ENCODE peak calls at places on chromosome 5, in seven cellular contexts. One of them, this sample, is unnamed.
A peak's percentile ranks its signal among the peaks of the same experiment; 100 is the strongest.

GRCh38 chr5:127820910-127821553 is 117.8 kb downstream of the CCDC192 start:
- DNase-seq in spleen: no peak
- DNase-seq in H1: no peak
- DNase-seq in K562: no peak
- DNase-seq in HepG2: peak; percentile 10
- DNase-seq in sigmoid colon: no peak
- DNase-seq in stomach: no peak
- DNase-seq in this sample: no peak

GRCh38 chr5:58759745-58760144 is 176.9 kb downstream of the RAB3C start:
- DNase-seq in spleen: no peak
- DNase-seq in H1: no peak
- DNase-seq in K562: no peak
- DNase-seq in HepG2: no peak
- DNase-seq in sigmoid colon: no peak
- DNase-seq in stomach: no peak
- DNase-seq in this sample: no peak

GRCh38 chr5:32462618-32463017 is 18.1 kb upstream of the ZFR start:
- DNase-seq in spleen: no peak
- DNase-seq in H1: no peak
- DNase-seq in K562: no peak
- DNase-seq in HepG2: no peak
- DNase-seq in sigmoid colon: no peak
- DNase-seq in stomach: no peak
- DNase-seq in this sample: no peak

GRCh38 chr5:15373151-15373550 is 126.8 kb upstream of the FBXL7 start:
- DNase-seq in spleen: no peak
- DNase-seq in H1: no peak
- DNase-seq in K562: no peak
- DNase-seq in HepG2: no peak
- DNase-seq in sigmoid colon: no peak
- DNase-seq in stomach: no peak
- DNase-seq in this sample: no peak

GRCh38 chr5:43997647-43998251 is 391.5 kb downstream of the FGF10 start:
- DNase-seq in spleen: no peak
- DNase-seq in H1: no peak
- DNase-seq in K562: no peak
- DNase-seq in HepG2: peak; percentile 95
- DNase-seq in sigmoid colon: no peak
- DNase-seq in stomach: no peak
- DNase-seq in this sample: no peak

GRCh38 chr5:60652206-60652605 is 47.8 kb downstream of the DEPDC1B start:
- DNase-seq in spleen: no peak
- DNase-seq in H1: no peak
- DNase-seq in K562: no peak
- DNase-seq in HepG2: no peak
- DNase-seq in sigmoid colon: no peak
- DNase-seq in stomach: no peak
- DNase-seq in this sample: no peak

GRCh38 chr5:103258957-103259704 is 568 bp downstream of the MACIR start:
- DNase-seq in spleen: peak; percentile 94
- DNase-seq in H1: no peak
- DNase-seq in K562: peak; percentile 71
- DNase-seq in HepG2: peak; percentile 16
- DNase-seq in sigmoid colon: peak; percentile 74
- DNase-seq in stomach: peak; percentile 64
- DNase-seq in this sample: peak; percentile 70

GRCh38 chr5:115594343-115595047 is 7.8 kb downstream of the TICAM2 start:
- DNase-seq in spleen: no peak
- DNase-seq in H1: no peak
- DNase-seq in K562: no peak
- DNase-seq in HepG2: no peak
- DNase-seq in sigmoid colon: no peak
- DNase-seq in stomach: no peak
- DNase-seq in this sample: no peak

GRCh38 chr5:68319316-68320093 is 103.9 kb downstream of the PIK3R1 start:
- DNase-seq in spleen: no peak
- DNase-seq in H1: no peak
- DNase-seq in K562: no peak
- DNase-seq in HepG2: no peak
- DNase-seq in sigmoid colon: no peak
- DNase-seq in stomach: no peak
- DNase-seq in this sample: no peak

GRCh38 chr5:167759411-167759821 is 532.0 kb upstream of the WWC1 start:
- DNase-seq in spleen: no peak
- DNase-seq in H1: no peak
- DNase-seq in K562: no peak
- DNase-seq in HepG2: no peak
- DNase-seq in sigmoid colon: no peak
- DNase-seq in stomach: no peak
- DNase-seq in this sample: no peak

GRCh38 chr5:4513381-4513780 is 626.7 kb upstream of the ADAMTS16 start:
- DNase-seq in spleen: no peak
- DNase-seq in H1: no peak
- DNase-seq in K562: no peak
- DNase-seq in HepG2: no peak
- DNase-seq in sigmoid colon: no peak
- DNase-seq in stomach: no peak
- DNase-seq in this sample: no peak

GRCh38 chr5:107370569-107370968 is 300.2 kb downstream of the EFNA5 start:
- DNase-seq in spleen: no peak
- DNase-seq in H1: no peak
- DNase-seq in K562: no peak
- DNase-seq in HepG2: no peak
- DNase-seq in sigmoid colon: no peak
- DNase-seq in stomach: no peak
- DNase-seq in this sample: no peak
- TF ChIP-seq POLR2A in spleen: no peak
- TF ChIP-seq POLR2A in H1: no peak
- TF ChIP-seq POLR2A in K562: no peak
- TF ChIP-seq POLR2A in HepG2: no peak
- TF ChIP-seq POLR2A in sigmoid colon: no peak
- TF ChIP-seq POLR2A in stomach: no peak
- TF ChIP-seq POLR2A in this sample: no peak

GRCh38 chr5:149383399-149383798 is 4.3 kb upstream of the IL17B start:
- DNase-seq in spleen: no peak
- DNase-seq in H1: no peak
- DNase-seq in K562: no peak
- DNase-seq in HepG2: no peak
- DNase-seq in sigmoid colon: peak; percentile 94
- DNase-seq in stomach: no peak
- DNase-seq in this sample: peak; percentile 48
- TF ChIP-seq POLR2AphosphoS5 in spleen: no peak
- TF ChIP-seq POLR2AphosphoS5 in H1: no peak
- TF ChIP-seq POLR2AphosphoS5 in K562: no peak
- TF ChIP-seq POLR2AphosphoS5 in HepG2: no peak
- TF ChIP-seq POLR2AphosphoS5 in sigmoid colon: peak; percentile 79
- TF ChIP-seq POLR2AphosphoS5 in stomach: peak; percentile 75
- TF ChIP-seq POLR2AphosphoS5 in this sample: peak; percentile 73

GRCh38 chr5:96968614-96969013 is 32.7 kb downstream of the LNPEP start:
- DNase-seq in spleen: no peak
- DNase-seq in H1: no peak
- DNase-seq in K562: no peak
- DNase-seq in HepG2: no peak
- DNase-seq in sigmoid colon: no peak
- DNase-seq in stomach: no peak
- DNase-seq in this sample: no peak

GRCh38 chr5:96969401-96969800 is 33.5 kb downstream of the LNPEP start:
- DNase-seq in spleen: no peak
- DNase-seq in H1: no peak
- DNase-seq in K562: no peak
- DNase-seq in HepG2: no peak
- DNase-seq in sigmoid colon: no peak
- DNase-seq in stomach: no peak
- DNase-seq in this sample: no peak

GRCh38 chr5:96975656-96976055 is 39.8 kb downstream of the LNPEP start:
- DNase-seq in spleen: no peak
- DNase-seq in H1: no peak
- DNase-seq in K562: no peak
- DNase-seq in HepG2: no peak
- DNase-seq in sigmoid colon: no peak
- DNase-seq in stomach: no peak
- DNase-seq in this sample: no peak

GRCh38 chr5:96973561-96974401 is 37.9 kb downstream of the LNPEP start:
- DNase-seq in spleen: no peak
- DNase-seq in H1: no peak
- DNase-seq in K562: no peak
- DNase-seq in HepG2: no peak
- DNase-seq in sigmoid colon: no peak
- DNase-seq in stomach: no peak
- DNase-seq in this sample: no peak

DNA sequence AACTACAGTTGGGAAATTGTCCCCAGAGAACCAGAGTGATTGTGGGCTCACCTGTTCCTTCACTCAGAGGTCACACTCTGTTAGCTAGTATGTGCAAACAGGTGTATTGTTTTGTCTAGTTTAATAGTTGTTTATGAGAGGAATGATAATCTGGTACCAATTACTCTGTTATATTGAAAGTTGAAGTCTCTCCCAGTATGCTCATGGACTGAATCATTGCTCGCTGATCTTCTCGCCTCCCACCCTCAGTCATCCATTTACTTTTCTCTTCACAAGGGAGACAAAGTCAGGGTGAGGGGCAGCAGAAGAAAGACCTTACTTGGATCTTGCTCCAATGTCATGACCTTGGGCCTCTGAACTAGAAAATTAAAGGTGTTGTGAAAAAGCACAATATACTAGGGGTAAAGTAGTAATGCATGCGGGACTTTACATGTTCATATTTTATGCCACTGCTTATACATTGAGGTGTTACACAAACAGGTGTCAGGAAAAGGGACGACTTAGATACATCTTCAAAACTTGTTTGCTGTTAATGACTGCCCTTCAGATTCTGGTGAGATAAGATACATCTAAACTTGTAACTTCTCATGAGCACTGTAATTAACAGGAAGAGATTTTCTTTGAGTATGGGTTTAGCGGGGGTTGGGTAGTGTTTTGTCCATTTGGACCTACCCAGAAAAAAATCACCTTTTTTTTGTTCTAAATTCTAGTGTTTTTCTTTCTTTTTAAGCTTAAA is 36.9 kb downstream of the LNPEP start:
- DNase-seq in spleen: no peak
- DNase-seq in H1: no peak
- DNase-seq in K562: no peak
- DNase-seq in HepG2: no peak
- DNase-seq in sigmoid colon: no peak
- DNase-seq in stomach: no peak
- DNase-seq in this sample: no peak
- H3K4me3 ChIP-seq in spleen: no peak overlapping the region
- H3K4me3 ChIP-seq in H1: no peak overlapping the region
- H3K4me3 ChIP-seq in K562: no peak overlapping the region
- H3K4me3 ChIP-seq in HepG2: no peak overlapping the region
- H3K4me3 ChIP-seq in sigmoid colon: no peak overlapping the region
- H3K4me3 ChIP-seq in stomach: no peak overlapping the region
- H3K4me3 ChIP-seq in this sample: no peak overlapping the region

DNA sequence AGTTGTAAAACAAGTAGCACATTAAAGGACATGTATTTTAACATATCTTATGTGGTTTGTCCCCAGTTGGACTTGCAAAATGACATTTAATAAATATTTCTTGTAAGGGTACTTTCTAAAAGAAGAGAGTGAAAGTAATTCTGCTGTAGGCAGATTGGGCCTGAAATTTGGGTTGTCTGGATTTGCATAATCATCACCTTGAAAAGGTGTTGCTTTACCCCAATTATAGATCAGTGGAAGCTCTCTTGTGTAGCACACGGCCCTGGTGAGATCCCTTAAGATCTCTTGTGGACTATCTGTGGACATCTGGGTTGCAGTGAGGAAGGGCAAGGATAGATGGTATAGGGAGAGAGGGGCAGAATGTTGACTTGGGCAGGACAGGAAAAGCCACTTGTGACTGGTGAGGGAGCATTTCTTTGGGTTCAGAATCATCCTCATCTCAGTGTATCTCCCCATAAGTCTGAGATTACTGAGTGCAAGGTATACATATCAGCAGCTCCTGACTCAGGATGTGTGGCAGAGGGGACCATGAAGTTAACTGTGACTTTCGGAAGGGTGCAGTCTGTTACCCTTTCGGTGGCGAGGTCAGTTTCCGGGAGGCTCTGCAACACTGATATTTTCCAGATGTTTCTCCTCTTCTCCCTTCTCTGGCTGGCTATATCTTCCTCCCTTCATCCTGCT is 2.0 kb upstream of the TNFAIP8 start:
- DNase-seq in spleen: no peak
- DNase-seq in H1: no peak
- DNase-seq in K562: no peak
- DNase-seq in HepG2: no peak
- DNase-seq in sigmoid colon: no peak
- DNase-seq in stomach: no peak
- DNase-seq in this sample: no peak
- TF ChIP-seq POLR2A in spleen: no peak
- TF ChIP-seq POLR2A in H1: no peak
- TF ChIP-seq POLR2A in K562: no peak
- TF ChIP-seq POLR2A in HepG2: no peak
- TF ChIP-seq POLR2A in sigmoid colon: no peak
- TF ChIP-seq POLR2A in stomach: no peak
- TF ChIP-seq POLR2A in this sample: no peak

GRCh38 chr5:172870261-172870806 is 36.3 kb downstream of the ERGIC1 start:
- DNase-seq in spleen: peak; percentile 68
- DNase-seq in H1: no peak
- DNase-seq in K562: no peak
- DNase-seq in HepG2: no peak
- DNase-seq in sigmoid colon: peak; percentile 87
- DNase-seq in stomach: no peak
- DNase-seq in this sample: no peak
- TF ChIP-seq POLR2AphosphoS5 in spleen: no peak
- TF ChIP-seq POLR2AphosphoS5 in H1: no peak
- TF ChIP-seq POLR2AphosphoS5 in K562: no peak
- TF ChIP-seq POLR2AphosphoS5 in HepG2: no peak
- TF ChIP-seq POLR2AphosphoS5 in sigmoid colon: peak; percentile 31
- TF ChIP-seq POLR2AphosphoS5 in stomach: peak; percentile 73
- TF ChIP-seq POLR2AphosphoS5 in this sample: peak; percentile 31

GRCh38 chr5:133967124-133967523 is 1.3 kb downstream of the C5orf15 start:
- DNase-seq in spleen: no peak
- DNase-seq in H1: no peak
- DNase-seq in K562: no peak
- DNase-seq in HepG2: no peak
- DNase-seq in sigmoid colon: no peak
- DNase-seq in stomach: no peak
- DNase-seq in this sample: no peak
- H3K4me3 ChIP-seq in spleen: peak overlapping the region; percentile 90
- H3K4me3 ChIP-seq in H1: no peak overlapping the region
- H3K4me3 ChIP-seq in K562: peak overlapping the region; percentile 96
- H3K4me3 ChIP-seq in HepG2: peak overlapping the region; percentile 80
- H3K4me3 ChIP-seq in sigmoid colon: no peak overlapping the region
- H3K4me3 ChIP-seq in stomach: peak overlapping the region; percentile 94
- H3K4me3 ChIP-seq in this sample: peak overlapping the region; percentile 87